ENCODE peak calls at places on chromosomes 3 and 15, in five cellular contexts. Y is activated T-helper 1 cell treated with anti-CD3 and anti-CD28 coated beads, Interleukin-12 subunit alpha, Interleukin-12 subunit beta, Interleukin-2, Interleukin-4 antibody, amounts not matched to agents 30 ng/mL and 10 ng/mL and 1 ng/mL, durations not matched to agents 14 hours and 24 hours and 36 hours; O is iPS-NIHi11; V is GM12878; G is iris pigment epithelial cell. K is an unnamed sample.
A peak's percentile ranks its signal among the peaks of the same experiment; 100 is the strongest.

GRCh38 chr15:40245666-40246065 is 6.8 kb downstream of the PAK6 start:
- DNase-seq in Y (no peak), O (no peak), V (no peak), G (no peak), K (no peak)

GRCh38 chr15:61169275-61169903 is 59.7 kb downstream of the RORA start:
- DNase-seq in Y (no peak), O (no peak), V (no peak), G (no peak), K (no peak)

GRCh38 chr3:74001481-74001880 is 376.7 kb upstream of the PDZRN3 start:
- DNase-seq in Y (no peak), O (no peak), V (no peak), G (no peak), K (no peak)

GRCh38 chr3:141401584-141402475 is 33.5 kb downstream of the ZBTB38 start:
- DNase-seq in Y (peak; percentile 49), O (peak; percentile 79), V (no peak), G (no peak), K (no peak)

GRCh38 chr3:1693145-1693544 is 405.5 kb upstream of the CNTN4 start:
- DNase-seq in Y (no peak), O (no peak), V (no peak), G (no peak), K (no peak)

GRCh38 chr3:158152186-158152585 is 42.3 kb downstream of the RSRC1 start:
- DNase-seq in Y (no peak), O (no peak), V (no peak), G (peak; percentile 73), K (no peak)

GRCh38 chr15:101406014-101406413 is 83.5 kb downstream of the PCSK6 start:
- DNase-seq in Y (no peak), O (no peak), V (no peak), G (no peak), K (no peak)

GRCh38 chr3:458614-459375 is 262.2 kb downstream of the CHL1 start:
- DNase-seq in Y (no peak), O (no peak), V (no peak), G (no peak), K (no peak)